ENCODE peak calls at places on chromosomes 7 and 10, in five cellular contexts. H is IMR-90, A is neuronal stem cell, K is H9, N is trophoblast cell. E is an unnamed sample.

GRCh38 chr7:151086802-151087246 is 549 bp downstream of the AGAP3 start:
- DNase-seq in H (no peak), A (no peak), K (no peak), N (no peak), E (peak; percentile 53)

GRCh38 chr7:49774459-49775064 is 1.1 kb downstream of the VWC2 start:
- DNase-seq in H (no peak), A (peak; percentile 47), K (peak; percentile 51), N (no peak), E (no peak)

GRCh38 chr7:111240371-111240770 is 149.4 kb downstream of the LRRN3 start:
- DNase-seq in H (no peak), A (no peak), K (no peak), N (no peak), E (no peak)

GRCh38 chr7:11228515-11228914 is 254.8 kb downstream of the PHF14 start:
- DNase-seq in H (no peak), A (no peak), K (no peak), N (no peak), E (no peak)

GRCh38 chr10:46267132-46267985 is 19.4 kb upstream of the ANTXRL start:
- DNase-seq in H (no peak), A (no peak), K (no peak), N (no peak), E (no peak)

GRCh38 chr10:26800468-26800867 is 60.3 kb downstream of the ABI1 start:
- DNase-seq in H (no peak), A (no peak), K (no peak), N (no peak), E (no peak)

GRCh38 chr10:134205-134742 is 981 bp upstream of the ZMYND11 start:
- DNase-seq in H (peak; percentile 6), A (peak; percentile 26), K (no peak), N (peak; percentile 36), E (peak; percentile 60)

GRCh38 chr10:44968101-44968886 is 8.7 kb downstream of the RASSF4 start:
- DNase-seq in H (no peak), A (no peak), K (no peak), N (no peak), E (no peak)

GRCh38 chr7:114047889-114048288 is 129.1 kb upstream of the PPP1R3A start:
- DNase-seq in H (peak; percentile 69), A (no peak), K (no peak), N (no peak), E (no peak)

GRCh38 chr10:33152146-33152545 is 182.3 kb downstream of the NRP1 start:
- DNase-seq in H (no peak), A (no peak), K (no peak), N (no peak), E (no peak)

GRCh38 chr10:127974911-127975310 is 68.0 kb downstream of the PTPRE start:
- DNase-seq in H (no peak), A (no peak), K (peak; percentile 9), N (no peak), E (no peak)

GRCh38 chr10:7146189-7146588 is 264.6 kb downstream of the SFMBT2 start:
- DNase-seq in H (no peak), A (no peak), K (no peak), N (no peak), E (no peak)

GRCh38 chr7:14495633-14496032 is 406.9 kb downstream of the DGKB start:
- DNase-seq in H (no peak), A (no peak), K (no peak), N (no peak), E (no peak)

GRCh38 chr7:16644987-16645592 is 464 bp downstream of the ANKMY2 start:
- DNase-seq in H (no peak), A (no peak), K (no peak), N (no peak), E (no peak)

GRCh38 chr10:88194041-88194887 is 330.8 kb downstream of the PTEN start:
- DNase-seq in H (peak; percentile 31), A (no peak), K (no peak), N (no peak), E (peak; percentile 40)

GRCh38 chr7:127322351-127322750 is 69.6 kb upstream of the GRM8 start:
- DNase-seq in H (no peak), A (no peak), K (no peak), N (no peak), E (no peak)

GRCh38 chr10:110901954-110902819 is 16.8 kb downstream of the BBIP1 start:
- DNase-seq in H (peak; percentile 80), A (no peak), K (no peak), N (peak; percentile 56), E (peak; percentile 23)

GRCh38 chr7:140640727-140641531 is at the start of gene DENND2A:
- DNase-seq in H (peak; percentile 76), A (peak; percentile 87), K (peak; percentile 83), N (peak; percentile 97), E (peak; percentile 89)

GRCh38 chr10:14086596-14086995 is 244.1 kb downstream of the FRMD4A start:
- DNase-seq in H (peak; percentile 81), A (no peak), K (no peak), N (no peak), E (no peak)

GRCh38 chr10:113967096-113967495 is 76.6 kb upstream of the ADRB1 start:
- DNase-seq in H (no peak), A (no peak), K (no peak), N (no peak), E (no peak)

GRCh38 chr7:141864765-141865447 is 23.6 kb upstream of the PRSS37 start:
- DNase-seq in H (no peak), A (no peak), K (no peak), N (no peak), E (no peak)

GRCh38 chr7:92735707-92736106 is 100.7 kb downstream of the CDK6 start:
- DNase-seq in H (peak; percentile 80), A (no peak), K (no peak), N (no peak), E (no peak)

GRCh38 chr10:116274141-116274861 is 1.3 kb upstream of the GFRA1 start:
- DNase-seq in H (no peak), A (peak; percentile 41), K (peak; percentile 57), N (no peak), E (peak; percentile 46)

GRCh38 chr7:99380032-99380822 is 5.7 kb downstream of the ARPC1B start:
- DNase-seq in H (peak; percentile 44), A (no peak), K (no peak), N (peak; percentile 81), E (peak; percentile 59)

GRCh38 chr10:26172126-26172525 is 44.4 kb upstream of the GAD2 start:
- DNase-seq in H (no peak), A (no peak), K (peak; percentile 54), N (no peak), E (peak; percentile 43)

GRCh38 chr7:108109216-108109908 is 20.8 kb downstream of the LAMB4 start:
- DNase-seq in H (no peak), A (no peak), K (no peak), N (no peak), E (peak; percentile 52)

GRCh38 chr7:98958968-98959367 is 80.6 kb downstream of the TRRAP start:
- DNase-seq in H (no peak), A (no peak), K (no peak), N (no peak), E (no peak)

GRCh38 chr10:28715246-28715645 is 37.9 kb downstream of the BAMBI start:
- DNase-seq in H (no peak), A (no peak), K (no peak), N (no peak), E (no peak)

GRCh38 chr10:71512794-71513379 is 116.2 kb downstream of the CDH23 start:
- DNase-seq in H (no peak), A (no peak), K (no peak), N (peak; percentile 83), E (no peak)

GRCh38 chr7:388023-388355 is 98.0 kb downstream of the FOXL3 start:
- DNase-seq in H (no peak), A (no peak), K (peak; percentile 18), N (no peak), E (no peak)

GRCh38 chr10:125880719-125881118 is 373 bp downstream of the DHX32 start:
- DNase-seq in H (peak; percentile 42), A (no peak), K (no peak), N (peak; percentile 32), E (peak; percentile 45)

GRCh38 chr7:6646380-6646950 is 9.3 kb downstream of the ZNF316 start:
- DNase-seq in H (no peak), A (no peak), K (no peak), N (no peak), E (no peak)

GRCh38 chr10:17228081-17229015 is at the start of gene VIM:
- DNase-seq in H (peak; percentile 96), A (peak; percentile 87), K (peak; percentile 87), N (peak; percentile 73), E (peak; percentile 97)
- H3K9ac ChIP-seq in H (peak within 1 kb of the TSS; percentile 90), A (peak within 1 kb of the TSS; percentile 92), K (no peak within 1 kb of the TSS), N (peak within 1 kb of the TSS; percentile 31), E (peak within 1 kb of the TSS; percentile 83)

GRCh38 chr10:75465110-75465509 is 33.7 kb downstream of the LRMDA start:
- DNase-seq in H (no peak), A (no peak), K (no peak), N (no peak), E (no peak)

GRCh38 chr10:75466016-75466415 is 34.6 kb downstream of the LRMDA start:
- DNase-seq in H (no peak), A (no peak), K (no peak), N (no peak), E (no peak)

GRCh38 chr10:75466886-75467285 is 35.5 kb downstream of the LRMDA start:
- DNase-seq in H (no peak), A (no peak), K (no peak), N (no peak), E (no peak)

GRCh38 chr10:75462865-75463264 is 31.4 kb downstream of the LRMDA start:
- DNase-seq in H (no peak), A (no peak), K (peak; percentile 24), N (no peak), E (no peak)

GRCh38 chr10:75464478-75465090 is 33.2 kb downstream of the LRMDA start:
- DNase-seq in H (no peak), A (no peak), K (no peak), N (no peak), E (no peak)
- H2BK120ac ChIP-seq in H (no peak overlapping the region), A (no peak overlapping the region), K (no peak overlapping the region), N (no peak overlapping the region), E (no peak overlapping the region)

GRCh38 chr7:77453531-77453930 is 37.4 kb upstream of the GSAP start:
- DNase-seq in H (peak; percentile 57), A (no peak), K (no peak), N (no peak), E (no peak)
- H3K9ac ChIP-seq in H (no peak overlapping the region), A (no peak overlapping the region), K (no peak overlapping the region), N (no peak overlapping the region), E (no peak overlapping the region)

GRCh38 chr10:101566333-101567164 is 21.5 kb downstream of the POLL start:
- DNase-seq in H (peak; percentile 20), A (no peak), K (peak; percentile 60), N (no peak), E (peak; percentile 40)
- H2BK120ac ChIP-seq in H (no peak overlapping the region), A (no peak overlapping the region), K (no peak overlapping the region), N (no peak overlapping the region), E (no peak overlapping the region)